ENCODE peak calls at places on chromosomes 3 and 15, in eight cellular contexts. One of them, this sample, is unnamed.

GRCh38 chr3:38002291-38002876 is 11.8 kb downstream of the VILL start:
- DNase-seq in HT1080: no peak
- DNase-seq in activated CD4-positive, alpha-beta T cell treated with anti-CD3 and anti-CD28 coated beads for 48 hours: no peak
- DNase-seq in activated CD8-positive, alpha-beta memory T cell treated with anti-CD3 and anti-CD28 coated beads, Interleukin-2, amount 10 ng/mL, durations not matched to agents 7 days and 5 days: no peak
- DNase-seq in HEK293T: no peak
- DNase-seq in hepatic stellate cell: no peak
- DNase-seq in progenitor cell of endocrine pancreas: no peak
- DNase-seq in HS-5: no peak
- DNase-seq in this sample: no peak

GRCh38 chr3:171261487-171261886 is 198.7 kb downstream of the TNIK start:
- DNase-seq in HT1080: peak
- DNase-seq in activated CD4-positive, alpha-beta T cell treated with anti-CD3 and anti-CD28 coated beads for 48 hours: no peak
- DNase-seq in activated CD8-positive, alpha-beta memory T cell treated with anti-CD3 and anti-CD28 coated beads, Interleukin-2, amount 10 ng/mL, durations not matched to agents 7 days and 5 days: no peak
- DNase-seq in HEK293T: no peak
- DNase-seq in hepatic stellate cell: no peak
- DNase-seq in progenitor cell of endocrine pancreas: no peak
- DNase-seq in HS-5: no peak
- DNase-seq in this sample: no peak

GRCh38 chr3:47362704-47363103 is 18.1 kb upstream of the PTPN23 start:
- DNase-seq in HT1080: no peak
- DNase-seq in activated CD4-positive, alpha-beta T cell treated with anti-CD3 and anti-CD28 coated beads for 48 hours: no peak
- DNase-seq in activated CD8-positive, alpha-beta memory T cell treated with anti-CD3 and anti-CD28 coated beads, Interleukin-2, amount 10 ng/mL, durations not matched to agents 7 days and 5 days: peak
- DNase-seq in HEK293T: no peak
- DNase-seq in hepatic stellate cell: no peak
- DNase-seq in progenitor cell of endocrine pancreas: no peak
- DNase-seq in HS-5: no peak
- DNase-seq in this sample: no peak

GRCh38 chr15:96947830-96948229 is 617.3 kb downstream of the NR2F2 start:
- DNase-seq in HT1080: no peak
- DNase-seq in activated CD4-positive, alpha-beta T cell treated with anti-CD3 and anti-CD28 coated beads for 48 hours: no peak
- DNase-seq in activated CD8-positive, alpha-beta memory T cell treated with anti-CD3 and anti-CD28 coated beads, Interleukin-2, amount 10 ng/mL, durations not matched to agents 7 days and 5 days: no peak
- DNase-seq in HEK293T: peak
- DNase-seq in hepatic stellate cell: no peak
- DNase-seq in progenitor cell of endocrine pancreas: no peak
- DNase-seq in HS-5: no peak
- DNase-seq in this sample: no peak

GRCh38 chr15:78626611-78627010 is 5.8 kb upstream of the CHRNA3 start:
- DNase-seq in HT1080: no peak
- DNase-seq in activated CD4-positive, alpha-beta T cell treated with anti-CD3 and anti-CD28 coated beads for 48 hours: no peak
- DNase-seq in activated CD8-positive, alpha-beta memory T cell treated with anti-CD3 and anti-CD28 coated beads, Interleukin-2, amount 10 ng/mL, durations not matched to agents 7 days and 5 days: no peak
- DNase-seq in HEK293T: no peak
- DNase-seq in hepatic stellate cell: no peak
- DNase-seq in progenitor cell of endocrine pancreas: no peak
- DNase-seq in HS-5: no peak
- DNase-seq in this sample: no peak

GRCh38 chr3:132290833-132291232 is 26.4 kb upstream of the ACP3 start:
- DNase-seq in HT1080: peak
- DNase-seq in activated CD4-positive, alpha-beta T cell treated with anti-CD3 and anti-CD28 coated beads for 48 hours: no peak
- DNase-seq in activated CD8-positive, alpha-beta memory T cell treated with anti-CD3 and anti-CD28 coated beads, Interleukin-2, amount 10 ng/mL, durations not matched to agents 7 days and 5 days: no peak
- DNase-seq in HEK293T: no peak
- DNase-seq in hepatic stellate cell: no peak
- DNase-seq in progenitor cell of endocrine pancreas: no peak
- DNase-seq in HS-5: peak
- DNase-seq in this sample: no peak

GRCh38 chr15:64158363-64159134 is 4.3 kb downstream of the PPIB start:
- DNase-seq in HT1080: no peak
- DNase-seq in activated CD4-positive, alpha-beta T cell treated with anti-CD3 and anti-CD28 coated beads for 48 hours: no peak
- DNase-seq in activated CD8-positive, alpha-beta memory T cell treated with anti-CD3 and anti-CD28 coated beads, Interleukin-2, amount 10 ng/mL, durations not matched to agents 7 days and 5 days: no peak
- DNase-seq in HEK293T: no peak
- DNase-seq in hepatic stellate cell: no peak
- DNase-seq in progenitor cell of endocrine pancreas: no peak
- DNase-seq in HS-5: no peak
- DNase-seq in this sample: no peak

GRCh38 chr15:47924381-47924780 is 196.4 kb upstream of the SLC24A5 start:
- DNase-seq in HT1080: no peak
- DNase-seq in activated CD4-positive, alpha-beta T cell treated with anti-CD3 and anti-CD28 coated beads for 48 hours: no peak
- DNase-seq in activated CD8-positive, alpha-beta memory T cell treated with anti-CD3 and anti-CD28 coated beads, Interleukin-2, amount 10 ng/mL, durations not matched to agents 7 days and 5 days: no peak
- DNase-seq in HEK293T: no peak
- DNase-seq in hepatic stellate cell: no peak
- DNase-seq in progenitor cell of endocrine pancreas: no peak
- DNase-seq in HS-5: no peak
- DNase-seq in this sample: no peak

GRCh38 chr3:166879661-166880060 is 500.4 kb downstream of the ZBBX start:
- DNase-seq in HT1080: no peak
- DNase-seq in activated CD4-positive, alpha-beta T cell treated with anti-CD3 and anti-CD28 coated beads for 48 hours: no peak
- DNase-seq in activated CD8-positive, alpha-beta memory T cell treated with anti-CD3 and anti-CD28 coated beads, Interleukin-2, amount 10 ng/mL, durations not matched to agents 7 days and 5 days: no peak
- DNase-seq in HEK293T: no peak
- DNase-seq in hepatic stellate cell: no peak
- DNase-seq in progenitor cell of endocrine pancreas: no peak
- DNase-seq in HS-5: no peak
- DNase-seq in this sample: no peak

GRCh38 chr3:177438596-177439220 is 241.4 kb upstream of the TBL1XR1 start:
- DNase-seq in HT1080: no peak
- DNase-seq in activated CD4-positive, alpha-beta T cell treated with anti-CD3 and anti-CD28 coated beads for 48 hours: no peak
- DNase-seq in activated CD8-positive, alpha-beta memory T cell treated with anti-CD3 and anti-CD28 coated beads, Interleukin-2, amount 10 ng/mL, durations not matched to agents 7 days and 5 days: no peak
- DNase-seq in HEK293T: no peak
- DNase-seq in hepatic stellate cell: no peak
- DNase-seq in progenitor cell of endocrine pancreas: no peak
- DNase-seq in HS-5: no peak
- DNase-seq in this sample: no peak

GRCh38 chr3:111936191-111936841 is 42.5 kb upstream of the ABHD10 start:
- DNase-seq in HT1080: peak
- DNase-seq in activated CD4-positive, alpha-beta T cell treated with anti-CD3 and anti-CD28 coated beads for 48 hours: no peak
- DNase-seq in activated CD8-positive, alpha-beta memory T cell treated with anti-CD3 and anti-CD28 coated beads, Interleukin-2, amount 10 ng/mL, durations not matched to agents 7 days and 5 days: no peak
- DNase-seq in HEK293T: no peak
- DNase-seq in hepatic stellate cell: peak
- DNase-seq in progenitor cell of endocrine pancreas: no peak
- DNase-seq in HS-5: peak
- DNase-seq in this sample: no peak

GRCh38 chr3:152556731-152557254 is 278.1 kb upstream of the P2RY1 start:
- DNase-seq in HT1080: peak
- DNase-seq in activated CD4-positive, alpha-beta T cell treated with anti-CD3 and anti-CD28 coated beads for 48 hours: no peak
- DNase-seq in activated CD8-positive, alpha-beta memory T cell treated with anti-CD3 and anti-CD28 coated beads, Interleukin-2, amount 10 ng/mL, durations not matched to agents 7 days and 5 days: no peak
- DNase-seq in HEK293T: no peak
- DNase-seq in hepatic stellate cell: peak
- DNase-seq in progenitor cell of endocrine pancreas: no peak
- DNase-seq in HS-5: peak
- DNase-seq in this sample: no peak

GRCh38 chr15:62241135-62241770 is 76.2 kb upstream of the C2CD4B start:
- DNase-seq in HT1080: peak
- DNase-seq in activated CD4-positive, alpha-beta T cell treated with anti-CD3 and anti-CD28 coated beads for 48 hours: peak
- DNase-seq in activated CD8-positive, alpha-beta memory T cell treated with anti-CD3 and anti-CD28 coated beads, Interleukin-2, amount 10 ng/mL, durations not matched to agents 7 days and 5 days: no peak
- DNase-seq in HEK293T: peak
- DNase-seq in hepatic stellate cell: no peak
- DNase-seq in progenitor cell of endocrine pancreas: no peak
- DNase-seq in HS-5: no peak
- DNase-seq in this sample: no peak

GRCh38 chr3:107524214-107525100 is 1.7 kb downstream of the BBX start:
- DNase-seq in HT1080: peak
- DNase-seq in activated CD4-positive, alpha-beta T cell treated with anti-CD3 and anti-CD28 coated beads for 48 hours: peak
- DNase-seq in activated CD8-positive, alpha-beta memory T cell treated with anti-CD3 and anti-CD28 coated beads, Interleukin-2, amount 10 ng/mL, durations not matched to agents 7 days and 5 days: peak
- DNase-seq in HEK293T: peak
- DNase-seq in hepatic stellate cell: peak
- DNase-seq in progenitor cell of endocrine pancreas: peak
- DNase-seq in HS-5: peak
- DNase-seq in this sample: peak